ENCODE peak calls at places on chromosomes 12 and 14, in seven cellular contexts. One of them, this sample, is unnamed. For H3K27me3, the result is how much of the 10 kb centered on the place peaks cover.

GRCh38 chr12:120538281-120539156 is 4.4 kb downstream of the RNF10 start:
- DNase-seq in psoas muscle: peak
- DNase-seq in adipocyte: peak
- DNase-seq in stomach: peak
- DNase-seq in PC-3: peak
- DNase-seq in cardiac muscle cell: peak
- DNase-seq in K562: peak
- DNase-seq in this sample: peak

GRCh38 chr12:16563519-16563918 is 42.4 kb downstream of the LMO3 start:
- DNase-seq in psoas muscle: no peak
- DNase-seq in adipocyte: no peak
- DNase-seq in stomach: no peak
- DNase-seq in PC-3: no peak
- DNase-seq in cardiac muscle cell: peak
- DNase-seq in K562: no peak
- DNase-seq in this sample: no peak

GRCh38 chr14:93733646-93734045 is 54.6 kb downstream of the PRIMA1 start:
- DNase-seq in psoas muscle: peak
- DNase-seq in adipocyte: no peak
- DNase-seq in stomach: no peak
- DNase-seq in PC-3: no peak
- DNase-seq in cardiac muscle cell: no peak
- DNase-seq in K562: no peak
- DNase-seq in this sample: peak

GRCh38 chr14:58829594-58829993 is 191.8 kb downstream of the DACT1 start:
- DNase-seq in psoas muscle: no peak
- DNase-seq in adipocyte: peak
- DNase-seq in stomach: no peak
- DNase-seq in PC-3: peak
- DNase-seq in cardiac muscle cell: no peak
- DNase-seq in K562: no peak
- DNase-seq in this sample: no peak

GRCh38 chr14:24367506-24368214 is at the start of gene NFATC4:
- DNase-seq in psoas muscle: peak
- DNase-seq in adipocyte: peak
- DNase-seq in stomach: peak
- DNase-seq in PC-3: peak
- DNase-seq in cardiac muscle cell: peak
- DNase-seq in K562: peak
- DNase-seq in this sample: peak

GRCh38 chr12:19675361-19675760 is 236.1 kb downstream of the AEBP2 start:
- DNase-seq in psoas muscle: no peak
- DNase-seq in adipocyte: no peak
- DNase-seq in stomach: no peak
- DNase-seq in PC-3: no peak
- DNase-seq in cardiac muscle cell: no peak
- DNase-seq in K562: no peak
- DNase-seq in this sample: no peak

GRCh38 chr12:131699434-131699833 is 11.5 kb upstream of the SFSWAP start:
- DNase-seq in psoas muscle: no peak
- DNase-seq in adipocyte: no peak
- DNase-seq in stomach: no peak
- DNase-seq in PC-3: peak
- DNase-seq in cardiac muscle cell: no peak
- DNase-seq in K562: no peak
- DNase-seq in this sample: no peak

GRCh38 chr12:52907092-52907810 is 2.4 kb upstream of the KRT8 start:
- DNase-seq in psoas muscle: no peak
- DNase-seq in adipocyte: no peak
- DNase-seq in stomach: peak
- DNase-seq in PC-3: peak
- DNase-seq in cardiac muscle cell: peak
- DNase-seq in K562: peak
- DNase-seq in this sample: peak

GRCh38 chr14:50910495-50911420 is 33.5 kb downstream of the PYGL start:
- DNase-seq in psoas muscle: no peak
- DNase-seq in adipocyte: no peak
- DNase-seq in stomach: no peak
- DNase-seq in PC-3: no peak
- DNase-seq in cardiac muscle cell: no peak
- DNase-seq in K562: no peak
- DNase-seq in this sample: no peak

GRCh38 chr12:98513379-98514318 is 1.7 kb upstream of the TMPO start:
- DNase-seq in psoas muscle: no peak
- DNase-seq in adipocyte: no peak
- DNase-seq in stomach: no peak
- DNase-seq in PC-3: no peak
- DNase-seq in cardiac muscle cell: no peak
- DNase-seq in K562: peak
- DNase-seq in this sample: no peak

GRCh38 chr12:14417717-14418116 is 52.2 kb downstream of the ATF7IP start:
- DNase-seq in psoas muscle: peak
- DNase-seq in adipocyte: peak
- DNase-seq in stomach: peak
- DNase-seq in PC-3: peak
- DNase-seq in cardiac muscle cell: peak
- DNase-seq in K562: peak
- DNase-seq in this sample: no peak

GRCh38 chr12:15278816-15279658 is 43.3 kb upstream of the PTPRO start:
- DNase-seq in psoas muscle: peak
- DNase-seq in adipocyte: no peak
- DNase-seq in stomach: peak
- DNase-seq in PC-3: peak
- DNase-seq in cardiac muscle cell: peak
- DNase-seq in K562: no peak
- DNase-seq in this sample: peak

GRCh38 chr14:70023871-70024270 is 144.7 kb downstream of the SMOC1 start:
- DNase-seq in psoas muscle: no peak
- DNase-seq in adipocyte: no peak
- DNase-seq in stomach: no peak
- DNase-seq in PC-3: no peak
- DNase-seq in cardiac muscle cell: no peak
- DNase-seq in K562: no peak
- DNase-seq in this sample: no peak

DNA sequence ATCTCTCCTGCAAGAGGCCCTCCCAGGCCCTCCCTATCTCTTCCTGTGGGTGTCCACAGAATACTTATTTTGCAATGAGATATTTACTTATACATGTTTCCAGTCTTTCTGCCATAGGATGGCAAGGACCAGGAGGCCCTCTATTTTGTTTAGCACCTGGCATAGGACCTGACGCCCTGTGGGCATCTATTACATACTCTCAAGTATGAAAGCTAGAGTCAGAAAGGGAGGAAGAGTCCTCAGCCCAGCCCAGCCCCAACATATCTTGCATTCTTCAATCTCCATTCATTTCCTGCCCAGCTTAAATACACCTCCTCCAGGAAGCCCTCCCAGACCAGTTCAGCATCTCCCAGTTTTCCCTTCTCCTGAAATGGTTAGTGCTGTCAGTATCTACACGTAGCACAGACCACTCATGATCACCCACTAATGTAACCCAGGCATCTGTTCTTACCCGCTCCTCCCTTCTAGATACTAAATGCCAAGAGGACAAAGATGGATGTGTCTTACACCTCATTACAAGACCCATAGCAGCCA is 7.4 kb downstream of the FOXN4 start:
- DNase-seq in psoas muscle: no peak
- DNase-seq in adipocyte: no peak
- DNase-seq in stomach: no peak
- DNase-seq in PC-3: no peak
- DNase-seq in cardiac muscle cell: no peak
- DNase-seq in K562: no peak
- DNase-seq in this sample: no peak
- H3K27me3 ChIP-seq in psoas muscle: under half
- H3K27me3 ChIP-seq in adipocyte: half or more
- H3K27me3 ChIP-seq in stomach: half or more
- H3K27me3 ChIP-seq in PC-3: under half
- H3K27me3 ChIP-seq in cardiac muscle cell: under half
- H3K27me3 ChIP-seq in K562: under half
- H3K27me3 ChIP-seq in this sample: under half

GRCh38 chr12:83015390-83016225 is 328.9 kb downstream of the TMTC2 start:
- DNase-seq in psoas muscle: no peak
- DNase-seq in adipocyte: peak
- DNase-seq in stomach: peak
- DNase-seq in PC-3: no peak
- DNase-seq in cardiac muscle cell: peak
- DNase-seq in K562: peak
- DNase-seq in this sample: peak
- H3K4me3 ChIP-seq in psoas muscle: peak
- H3K4me3 ChIP-seq in adipocyte: peak
- H3K4me3 ChIP-seq in stomach: peak
- H3K4me3 ChIP-seq in PC-3: peak
- H3K4me3 ChIP-seq in cardiac muscle cell: no peak
- H3K4me3 ChIP-seq in K562: no peak
- H3K4me3 ChIP-seq in this sample: peak

DNA sequence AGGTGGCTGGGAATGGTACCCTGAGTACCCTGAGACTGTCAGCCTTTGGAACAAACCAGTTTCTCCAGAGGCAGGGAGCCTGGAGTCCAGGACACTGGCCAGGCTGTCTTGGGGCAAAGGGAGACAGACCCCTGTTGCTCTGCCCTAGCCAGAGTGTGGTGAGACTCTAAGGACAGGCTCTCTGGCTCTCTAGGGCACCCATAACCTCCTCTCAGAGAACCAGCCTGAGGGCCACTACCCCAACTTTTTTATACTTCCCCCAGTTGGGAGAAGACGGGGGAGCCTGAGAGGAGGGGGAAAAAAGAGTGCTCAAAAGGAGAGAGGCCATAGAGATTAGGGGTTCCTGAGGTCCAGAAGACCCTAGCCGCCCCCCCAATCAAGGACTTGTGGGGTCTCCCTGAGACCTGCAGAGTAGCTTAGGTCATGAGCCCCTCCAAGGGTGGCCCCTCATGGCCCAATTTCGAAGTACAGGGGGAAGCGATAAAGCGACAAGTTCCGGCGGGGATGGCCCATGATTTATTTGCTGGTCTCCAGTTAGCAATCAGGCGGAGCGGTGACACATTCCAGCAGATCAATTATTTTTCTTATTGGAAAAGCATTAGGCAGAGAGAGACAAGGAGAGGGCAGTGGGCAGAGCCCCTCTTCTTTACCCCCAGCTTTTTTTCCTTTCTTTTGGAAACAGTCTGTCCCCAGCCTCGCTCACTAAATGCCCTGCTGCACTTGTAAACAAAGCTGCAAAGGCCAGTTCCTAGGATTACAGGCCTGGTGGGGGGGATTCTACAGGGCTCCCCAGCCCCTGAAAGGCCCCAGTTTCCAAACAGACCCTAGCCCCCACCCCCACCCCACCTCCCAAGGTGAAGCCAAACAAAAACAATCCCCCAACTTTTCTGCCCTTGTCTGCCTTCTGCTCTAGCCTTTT is 1.5 kb downstream of the HOXC8 start:
- DNase-seq in psoas muscle: peak
- DNase-seq in adipocyte: no peak
- DNase-seq in stomach: no peak
- DNase-seq in PC-3: no peak
- DNase-seq in cardiac muscle cell: no peak
- DNase-seq in K562: no peak
- DNase-seq in this sample: no peak
- H3K27me3 ChIP-seq in psoas muscle: under half
- H3K27me3 ChIP-seq in adipocyte: under half
- H3K27me3 ChIP-seq in stomach: half or more
- H3K27me3 ChIP-seq in PC-3: under half
- H3K27me3 ChIP-seq in cardiac muscle cell: half or more
- H3K27me3 ChIP-seq in K562: under half
- H3K27me3 ChIP-seq in this sample: under half

GRCh38 chr14:99191663-99192621 is 80.1 kb downstream of the BCL11B start:
- DNase-seq in psoas muscle: peak
- DNase-seq in adipocyte: peak
- DNase-seq in stomach: peak
- DNase-seq in PC-3: peak
- DNase-seq in cardiac muscle cell: peak
- DNase-seq in K562: no peak
- DNase-seq in this sample: peak
- H3K4me3 ChIP-seq in psoas muscle: peak
- H3K4me3 ChIP-seq in adipocyte: peak
- H3K4me3 ChIP-seq in stomach: peak
- H3K4me3 ChIP-seq in PC-3: peak
- H3K4me3 ChIP-seq in cardiac muscle cell: no peak
- H3K4me3 ChIP-seq in K562: no peak
- H3K4me3 ChIP-seq in this sample: peak

GRCh38 chr12:209851-210250 is 4.1 kb downstream of the SLC6A12 start:
- DNase-seq in psoas muscle: no peak
- DNase-seq in adipocyte: no peak
- DNase-seq in stomach: no peak
- DNase-seq in PC-3: no peak
- DNase-seq in cardiac muscle cell: no peak
- DNase-seq in K562: no peak
- DNase-seq in this sample: no peak

GRCh38 chr12:208813-209212 is 5.1 kb downstream of the SLC6A12 start:
- DNase-seq in psoas muscle: no peak
- DNase-seq in adipocyte: no peak
- DNase-seq in stomach: no peak
- DNase-seq in PC-3: no peak
- DNase-seq in cardiac muscle cell: no peak
- DNase-seq in K562: no peak
- DNase-seq in this sample: no peak

GRCh38 chr12:209246-209645 is 4.7 kb downstream of the SLC6A12 start:
- DNase-seq in psoas muscle: no peak
- DNase-seq in adipocyte: no peak
- DNase-seq in stomach: no peak
- DNase-seq in PC-3: no peak
- DNase-seq in cardiac muscle cell: no peak
- DNase-seq in K562: no peak
- DNase-seq in this sample: no peak

GRCh38 chr12:206746-207440 is 7.1 kb downstream of the SLC6A12 start:
- DNase-seq in psoas muscle: no peak
- DNase-seq in adipocyte: no peak
- DNase-seq in stomach: no peak
- DNase-seq in PC-3: no peak
- DNase-seq in cardiac muscle cell: no peak
- DNase-seq in K562: no peak
- DNase-seq in this sample: no peak

GRCh38 chr12:207804-208203 is 6.2 kb downstream of the SLC6A12 start:
- DNase-seq in psoas muscle: no peak
- DNase-seq in adipocyte: no peak
- DNase-seq in stomach: no peak
- DNase-seq in PC-3: no peak
- DNase-seq in cardiac muscle cell: no peak
- DNase-seq in K562: no peak
- DNase-seq in this sample: no peak
- H3K27me3 ChIP-seq in psoas muscle: under half
- H3K27me3 ChIP-seq in adipocyte: half or more
- H3K27me3 ChIP-seq in stomach: half or more
- H3K27me3 ChIP-seq in PC-3: under half
- H3K27me3 ChIP-seq in cardiac muscle cell: under half
- H3K27me3 ChIP-seq in K562: half or more
- H3K27me3 ChIP-seq in this sample: under half

GRCh38 chr14:78982551-78982950 is 812.4 kb downstream of the NRXN3 start:
- DNase-seq in psoas muscle: no peak
- DNase-seq in adipocyte: no peak
- DNase-seq in stomach: no peak
- DNase-seq in PC-3: no peak
- DNase-seq in cardiac muscle cell: peak
- DNase-seq in K562: no peak
- DNase-seq in this sample: no peak
- H3K4me3 ChIP-seq in psoas muscle: no peak
- H3K4me3 ChIP-seq in adipocyte: no peak
- H3K4me3 ChIP-seq in stomach: no peak
- H3K4me3 ChIP-seq in PC-3: no peak
- H3K4me3 ChIP-seq in cardiac muscle cell: no peak
- H3K4me3 ChIP-seq in K562: no peak
- H3K4me3 ChIP-seq in this sample: no peak

GRCh38 chr12:111027431-111027830 is 107.1 kb upstream of the MYL2 start:
- DNase-seq in psoas muscle: no peak
- DNase-seq in adipocyte: no peak
- DNase-seq in stomach: no peak
- DNase-seq in PC-3: no peak
- DNase-seq in cardiac muscle cell: no peak
- DNase-seq in K562: no peak
- DNase-seq in this sample: no peak
- H3K27me3 ChIP-seq in psoas muscle: under half
- H3K27me3 ChIP-seq in adipocyte: half or more
- H3K27me3 ChIP-seq in stomach: half or more
- H3K27me3 ChIP-seq in PC-3: half or more
- H3K27me3 ChIP-seq in cardiac muscle cell: under half
- H3K27me3 ChIP-seq in K562: under half
- H3K27me3 ChIP-seq in this sample: under half

This sample was measured in ovary.